ENCODE peak calls at places on chromosomes 1 and 21, in six cellular contexts. One of them, this sample, is unnamed.

GRCh38 chr1:186175588-186175987 is 199.5 kb downstream of the TPR start:
- DNase-seq in neuronal stem cell: no peak
- DNase-seq in cardiac muscle cell: peak
- DNase-seq in brain microvascular endothelial cell: no peak
- DNase-seq in MM.1S: no peak
- DNase-seq in lower lobe of right lung: no peak
- DNase-seq in this sample: no peak

GRCh38 chr1:41862411-41863221 is 56.1 kb downstream of the HIVEP3 start:
- DNase-seq in lower lobe of right lung: no peak
- DNase-seq in neuronal stem cell: no peak
- DNase-seq in brain microvascular endothelial cell: peak
- DNase-seq in MM.1S: no peak
- DNase-seq in cardiac muscle cell: peak
- DNase-seq in this sample: no peak

GRCh38 chr21:16194851-16195251 is 465.1 kb downstream of the USP25 start:
- DNase-seq in lower lobe of right lung: no peak
- DNase-seq in neuronal stem cell: no peak
- DNase-seq in MM.1S: peak
- DNase-seq in cardiac muscle cell: peak
- DNase-seq in brain microvascular endothelial cell: peak
- DNase-seq in this sample: no peak

GRCh38 chr1:103108525-103109150 is 316 bp upstream of the COL11A1 start:
- DNase-seq in lower lobe of right lung: no peak
- DNase-seq in brain microvascular endothelial cell: no peak
- DNase-seq in cardiac muscle cell: peak
- DNase-seq in MM.1S: no peak
- DNase-seq in neuronal stem cell: peak
- DNase-seq in this sample: no peak

GRCh38 chr1:160750608-160751007 is 11.6 kb downstream of the SLAMF7 start:
- DNase-seq in lower lobe of right lung: no peak
- DNase-seq in brain microvascular endothelial cell: no peak
- DNase-seq in MM.1S: no peak
- DNase-seq in neuronal stem cell: no peak
- DNase-seq in cardiac muscle cell: no peak
- DNase-seq in this sample: no peak

GRCh38 chr1:218759795-218760194 is 413.9 kb upstream of the LYPLAL1 start:
- DNase-seq in cardiac muscle cell: no peak
- DNase-seq in neuronal stem cell: no peak
- DNase-seq in lower lobe of right lung: no peak
- DNase-seq in MM.1S: no peak
- DNase-seq in brain microvascular endothelial cell: no peak
- DNase-seq in this sample: no peak

GRCh38 chr1:232555581-232556189 is 74.2 kb downstream of the SIPA1L2 start:
- DNase-seq in lower lobe of right lung: no peak
- DNase-seq in brain microvascular endothelial cell: no peak
- DNase-seq in cardiac muscle cell: no peak
- DNase-seq in MM.1S: no peak
- DNase-seq in neuronal stem cell: no peak
- DNase-seq in this sample: no peak

GRCh38 chr1:10087210-10087609 is 54.5 kb downstream of the UBE4B start:
- DNase-seq in brain microvascular endothelial cell: no peak
- DNase-seq in MM.1S: no peak
- DNase-seq in lower lobe of right lung: no peak
- DNase-seq in neuronal stem cell: no peak
- DNase-seq in cardiac muscle cell: no peak
- DNase-seq in this sample: no peak

GRCh38 chr1:109837852-109838570 is 72.6 kb upstream of the CSF1 start:
- DNase-seq in neuronal stem cell: no peak
- DNase-seq in lower lobe of right lung: no peak
- DNase-seq in cardiac muscle cell: no peak
- DNase-seq in MM.1S: no peak
- DNase-seq in brain microvascular endothelial cell: no peak
- DNase-seq in this sample: no peak

GRCh38 chr1:33502726-33503125 is 30.3 kb downstream of the ZSCAN20 start:
- DNase-seq in cardiac muscle cell: peak
- DNase-seq in neuronal stem cell: no peak
- DNase-seq in brain microvascular endothelial cell: peak
- DNase-seq in lower lobe of right lung: no peak
- DNase-seq in MM.1S: no peak
- DNase-seq in this sample: no peak

GRCh38 chr1:94832446-94832845 is 12.3 kb downstream of the SLC44A3 start:
- DNase-seq in neuronal stem cell: no peak
- DNase-seq in lower lobe of right lung: no peak
- DNase-seq in cardiac muscle cell: peak
- DNase-seq in brain microvascular endothelial cell: no peak
- DNase-seq in MM.1S: no peak
- DNase-seq in this sample: no peak

GRCh38 chr1:21139601-21140000 is 37.1 kb downstream of the EIF4G3 start:
- DNase-seq in MM.1S: peak
- DNase-seq in neuronal stem cell: no peak
- DNase-seq in cardiac muscle cell: peak
- DNase-seq in brain microvascular endothelial cell: peak
- DNase-seq in lower lobe of right lung: no peak
- DNase-seq in this sample: no peak

GRCh38 chr1:53549781-53550180 is 90.6 kb downstream of the DMRTB1 start:
- DNase-seq in neuronal stem cell: no peak
- DNase-seq in MM.1S: no peak
- DNase-seq in cardiac muscle cell: no peak
- DNase-seq in brain microvascular endothelial cell: no peak
- DNase-seq in lower lobe of right lung: peak
- DNase-seq in this sample: no peak

GRCh38 chr1:41431490-41432350 is 52.8 kb downstream of the EDN2 start:
- DNase-seq in MM.1S: no peak
- DNase-seq in cardiac muscle cell: peak
- DNase-seq in neuronal stem cell: no peak
- DNase-seq in lower lobe of right lung: peak
- DNase-seq in brain microvascular endothelial cell: no peak
- DNase-seq in this sample: no peak

GRCh38 chr1:12453400-12454343 is 164.3 kb downstream of the DHRS3 start:
- DNase-seq in MM.1S: no peak
- DNase-seq in neuronal stem cell: no peak
- DNase-seq in lower lobe of right lung: no peak
- DNase-seq in brain microvascular endothelial cell: no peak
- DNase-seq in cardiac muscle cell: no peak
- DNase-seq in this sample: no peak

GRCh38 chr21:45404726-45405270 is at the start of gene COL18A1:
- DNase-seq in brain microvascular endothelial cell: no peak
- DNase-seq in lower lobe of right lung: peak
- DNase-seq in cardiac muscle cell: peak
- DNase-seq in MM.1S: no peak
- DNase-seq in neuronal stem cell: peak
- DNase-seq in this sample: no peak

GRCh38 chr1:59108481-59109317 is 188.2 kb upstream of the FGGY start:
- DNase-seq in cardiac muscle cell: no peak
- DNase-seq in brain microvascular endothelial cell: no peak
- DNase-seq in MM.1S: no peak
- DNase-seq in neuronal stem cell: no peak
- DNase-seq in lower lobe of right lung: no peak
- DNase-seq in this sample: no peak

DNA sequence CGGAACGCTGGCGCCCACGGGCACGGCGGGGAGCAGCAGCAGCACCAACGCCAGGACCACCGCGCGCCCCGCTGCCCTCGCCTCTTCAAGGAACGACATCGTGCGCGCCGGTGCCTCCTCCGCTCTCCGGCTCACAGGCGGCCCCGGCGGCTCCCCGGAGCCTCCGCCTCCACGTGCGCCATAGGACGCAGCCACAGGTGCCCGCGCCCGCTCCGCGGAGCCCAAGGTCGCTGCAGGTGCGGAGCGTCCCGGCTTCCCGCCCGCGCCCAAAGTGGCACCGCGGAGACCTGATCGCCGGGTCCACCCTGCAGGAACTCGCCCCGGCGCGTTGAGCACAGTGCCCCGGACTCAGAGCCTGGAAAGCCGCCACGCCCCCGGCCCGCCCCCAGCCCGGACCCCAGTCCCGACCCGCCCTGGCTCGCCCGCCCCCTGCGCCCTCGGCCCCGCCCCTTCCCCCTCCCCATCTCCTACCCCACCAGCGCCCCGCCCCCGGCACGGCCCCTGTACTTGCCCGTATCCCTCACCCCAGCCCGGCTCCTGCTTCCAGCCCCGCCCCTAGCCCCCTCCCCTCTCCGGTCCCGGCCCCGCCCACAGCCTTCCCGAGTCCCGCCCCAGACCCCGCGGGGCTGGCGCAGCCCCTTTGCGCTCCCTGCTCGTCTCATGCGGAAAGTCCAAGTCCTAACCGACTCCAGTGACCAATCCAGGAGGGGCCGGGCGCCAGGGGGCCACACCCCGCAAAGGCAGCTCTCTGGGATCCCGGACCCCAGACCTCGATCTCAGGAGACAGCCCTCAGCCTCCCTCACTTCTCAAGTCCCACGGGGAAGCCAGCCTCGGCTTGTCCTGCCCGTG is at the start of gene MEGF6:
- DNase-seq in brain microvascular endothelial cell: peak
- DNase-seq in cardiac muscle cell: peak
- DNase-seq in lower lobe of right lung: peak
- DNase-seq in neuronal stem cell: peak
- DNase-seq in MM.1S: no peak
- DNase-seq in this sample: peak
- H3K27ac ChIP-seq in brain microvascular endothelial cell: no peak
- H3K27ac ChIP-seq in cardiac muscle cell: no peak
- H3K27ac ChIP-seq in lower lobe of right lung: peak
- H3K27ac ChIP-seq in neuronal stem cell: no peak
- H3K27ac ChIP-seq in MM.1S: no peak
- H3K27ac ChIP-seq in this sample: no peak

GRCh38 chr21:14879458-14879857 is 185.3 kb downstream of the NRIP1 start:
- DNase-seq in MM.1S: no peak
- DNase-seq in cardiac muscle cell: no peak
- DNase-seq in neuronal stem cell: no peak
- DNase-seq in brain microvascular endothelial cell: no peak
- DNase-seq in lower lobe of right lung: no peak
- DNase-seq in this sample: no peak

GRCh38 chr21:14878971-14879370 is 185.8 kb downstream of the NRIP1 start:
- DNase-seq in brain microvascular endothelial cell: no peak
- DNase-seq in MM.1S: no peak
- DNase-seq in cardiac muscle cell: no peak
- DNase-seq in lower lobe of right lung: no peak
- DNase-seq in neuronal stem cell: no peak
- DNase-seq in this sample: no peak

GRCh38 chr21:14875704-14876364 is 189.0 kb downstream of the NRIP1 start:
- DNase-seq in cardiac muscle cell: no peak
- DNase-seq in brain microvascular endothelial cell: no peak
- DNase-seq in MM.1S: no peak
- DNase-seq in neuronal stem cell: no peak
- DNase-seq in lower lobe of right lung: no peak
- DNase-seq in this sample: no peak

GRCh38 chr21:14876464-14876863 is 188.3 kb downstream of the NRIP1 start:
- DNase-seq in MM.1S: no peak
- DNase-seq in cardiac muscle cell: no peak
- DNase-seq in brain microvascular endothelial cell: no peak
- DNase-seq in neuronal stem cell: no peak
- DNase-seq in lower lobe of right lung: no peak
- DNase-seq in this sample: no peak

GRCh38 chr21:14877581-14878228 is 187.1 kb downstream of the NRIP1 start:
- DNase-seq in cardiac muscle cell: peak
- DNase-seq in neuronal stem cell: no peak
- DNase-seq in brain microvascular endothelial cell: peak
- DNase-seq in lower lobe of right lung: no peak
- DNase-seq in MM.1S: no peak
- DNase-seq in this sample: no peak
- H3K27ac ChIP-seq in cardiac muscle cell: no peak
- H3K27ac ChIP-seq in neuronal stem cell: no peak
- H3K27ac ChIP-seq in brain microvascular endothelial cell: peak
- H3K27ac ChIP-seq in lower lobe of right lung: no peak
- H3K27ac ChIP-seq in MM.1S: no peak
- H3K27ac ChIP-seq in this sample: no peak

GRCh38 chr1:11156441-11156840 is 32.7 kb upstream of the ANGPTL7 start:
- DNase-seq in cardiac muscle cell: no peak
- DNase-seq in MM.1S: no peak
- DNase-seq in lower lobe of right lung: no peak
- DNase-seq in brain microvascular endothelial cell: no peak
- DNase-seq in neuronal stem cell: no peak
- DNase-seq in this sample: no peak

GRCh38 chr1:11150326-11150725 is 38.8 kb upstream of the ANGPTL7 start:
- DNase-seq in cardiac muscle cell: peak
- DNase-seq in MM.1S: no peak
- DNase-seq in brain microvascular endothelial cell: no peak
- DNase-seq in lower lobe of right lung: no peak
- DNase-seq in neuronal stem cell: no peak
- DNase-seq in this sample: no peak

GRCh38 chr1:11151134-11151533 is 38.0 kb upstream of the ANGPTL7 start:
- DNase-seq in neuronal stem cell: no peak
- DNase-seq in brain microvascular endothelial cell: no peak
- DNase-seq in MM.1S: no peak
- DNase-seq in cardiac muscle cell: no peak
- DNase-seq in lower lobe of right lung: no peak
- DNase-seq in this sample: no peak

GRCh38 chr1:11152755-11153154 is 36.4 kb upstream of the ANGPTL7 start:
- DNase-seq in MM.1S: no peak
- DNase-seq in cardiac muscle cell: no peak
- DNase-seq in neuronal stem cell: no peak
- DNase-seq in brain microvascular endothelial cell: no peak
- DNase-seq in lower lobe of right lung: no peak
- DNase-seq in this sample: no peak

GRCh38 chr1:11151854-11152612 is 37.1 kb upstream of the ANGPTL7 start:
- DNase-seq in cardiac muscle cell: peak
- DNase-seq in neuronal stem cell: no peak
- DNase-seq in MM.1S: no peak
- DNase-seq in brain microvascular endothelial cell: no peak
- DNase-seq in lower lobe of right lung: no peak
- DNase-seq in this sample: no peak
- H3K27ac ChIP-seq in cardiac muscle cell: no peak
- H3K27ac ChIP-seq in neuronal stem cell: no peak
- H3K27ac ChIP-seq in MM.1S: no peak
- H3K27ac ChIP-seq in brain microvascular endothelial cell: no peak
- H3K27ac ChIP-seq in lower lobe of right lung: peak
- H3K27ac ChIP-seq in this sample: peak

GRCh38 chr1:75725861-75726361 is 1.4 kb downstream of the ACADM start:
- DNase-seq in MM.1S: peak
- DNase-seq in lower lobe of right lung: no peak
- DNase-seq in brain microvascular endothelial cell: no peak
- DNase-seq in cardiac muscle cell: no peak
- DNase-seq in neuronal stem cell: no peak
- DNase-seq in this sample: no peak
- H3K27ac ChIP-seq in MM.1S: peak
- H3K27ac ChIP-seq in lower lobe of right lung: no peak
- H3K27ac ChIP-seq in brain microvascular endothelial cell: no peak
- H3K27ac ChIP-seq in cardiac muscle cell: peak
- H3K27ac ChIP-seq in neuronal stem cell: no peak
- H3K27ac ChIP-seq in this sample: peak

GRCh38 chr1:54606096-54606989 is 17.0 kb downstream of the FAM151A start:
- DNase-seq in neuronal stem cell: no peak
- DNase-seq in MM.1S: no peak
- DNase-seq in lower lobe of right lung: no peak
- DNase-seq in brain microvascular endothelial cell: no peak
- DNase-seq in cardiac muscle cell: no peak
- DNase-seq in this sample: no peak
- H3K27ac ChIP-seq in neuronal stem cell: no peak
- H3K27ac ChIP-seq in MM.1S: no peak
- H3K27ac ChIP-seq in lower lobe of right lung: no peak
- H3K27ac ChIP-seq in brain microvascular endothelial cell: no peak
- H3K27ac ChIP-seq in cardiac muscle cell: no peak
- H3K27ac ChIP-seq in this sample: no peak

DNA sequence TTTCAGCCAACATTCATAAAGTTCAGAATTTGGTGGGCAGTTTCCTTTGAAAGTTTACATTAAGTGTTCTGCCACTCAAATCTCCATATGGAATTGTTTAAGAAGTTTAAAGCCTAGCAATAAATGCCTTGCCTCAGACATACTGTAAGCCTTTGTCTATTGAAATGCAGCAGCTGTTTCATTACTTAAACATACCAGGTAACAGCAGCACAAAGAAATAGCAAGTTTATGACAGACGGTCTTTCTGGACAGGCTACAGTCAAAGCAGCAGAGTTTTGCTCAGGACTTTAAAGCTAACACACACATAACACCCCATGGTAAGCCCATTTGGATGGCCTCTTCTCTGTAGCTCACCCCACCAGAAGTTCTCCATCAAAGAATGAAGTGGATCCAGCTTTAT is 38.5 kb upstream of the C1orf105 start:
- DNase-seq in MM.1S: no peak
- DNase-seq in cardiac muscle cell: no peak
- DNase-seq in brain microvascular endothelial cell: no peak
- DNase-seq in neuronal stem cell: no peak
- DNase-seq in lower lobe of right lung: no peak
- DNase-seq in this sample: no peak
- H3K27ac ChIP-seq in MM.1S: no peak
- H3K27ac ChIP-seq in cardiac muscle cell: no peak
- H3K27ac ChIP-seq in brain microvascular endothelial cell: no peak
- H3K27ac ChIP-seq in neuronal stem cell: no peak
- H3K27ac ChIP-seq in lower lobe of right lung: no peak
- H3K27ac ChIP-seq in this sample: no peak